ENCODE peak calls at places on chromosomes 16 and 17, in five cellular contexts. O, S, H, I and T are unnamed samples.

GRCh38 chr17:37541880-37542675 is 52.4 kb downstream of the DUSP14 start:
- DNase-seq in O (peak), S (peak), H (no peak), I (peak), T (no peak)

GRCh38 chr17:80106176-80106575 is 4.8 kb downstream of the GAA start:
- DNase-seq in O (no peak), S (no peak), H (no peak), I (no peak), T (no peak)

GRCh38 chr17:20919990-20920812 is 122.6 kb downstream of the USP22 start:
- DNase-seq in O (peak), S (no peak), H (no peak), I (no peak), T (no peak)

GRCh38 chr17:80949451-80950421 is 41.9 kb upstream of the CHMP6 start:
- DNase-seq in O (no peak), S (peak), H (no peak), I (no peak), T (no peak)

GRCh38 chr17:29176500-29177351 is 3.5 kb downstream of the MYO18A start:
- DNase-seq in O (peak), S (peak), H (no peak), I (peak), T (no peak)

GRCh38 chr16:77131398-77131797 is 59.6 kb upstream of the MON1B start:
- DNase-seq in O (no peak), S (no peak), H (no peak), I (no peak), T (no peak)

GRCh38 chr17:64091571-64091970 is 38.4 kb downstream of the ERN1 start:
- DNase-seq in O (no peak), S (no peak), H (no peak), I (no peak), T (no peak)

GRCh38 chr16:81189100-81189664 is 49.3 kb upstream of the BCO1 start:
- DNase-seq in O (peak), S (no peak), H (peak), I (no peak), T (no peak)

GRCh38 chr17:48385303-48385702 is 44.7 kb downstream of the SKAP1 start:
- DNase-seq in O (no peak), S (no peak), H (no peak), I (no peak), T (no peak)

GRCh38 chr16:9599415-9600110 is 508.1 kb downstream of the HAPSTR1 start:
- DNase-seq in O (no peak), S (no peak), H (no peak), I (no peak), T (no peak)